ENCODE peak calls at places on chromosomes 12 and 14, in nine cellular contexts. Y is HCT116, K is adipocyte, U is MM.1S, G is astrocyte, E is colonic mucosa, S is SK-N-MC, L is SK-N-SH, F is Karpas-422. B is an unnamed sample. For H3K36me3, the result is how much of the 10 kb centered on the place peaks cover.

GRCh38 chr14:81416981-81417380 is 16.9 kb upstream of the STON2 start:
- DNase-seq in E (no peak), L (no peak), S (no peak), U (no peak), F (no peak), K (no peak), Y (no peak), G (no peak), B (no peak)

GRCh38 chr12:116262741-116263140 is 14.8 kb downstream of the MED13L start:
- DNase-seq in Y (no peak), S (no peak), G (no peak), F (no peak), L (no peak), U (no peak), K (no peak), E (no peak), B (no peak)

GRCh38 chr14:33229269-33229924 is 290.7 kb downstream of the NPAS3 start:
- DNase-seq in S (no peak), Y (no peak), K (peak), L (peak), U (no peak), F (no peak), E (no peak), G (peak), B (no peak)

GRCh38 chr12:11154400-11154925 is 16.5 kb upstream of the SMIM10L1 start:
- DNase-seq in U (no peak), F (no peak), K (no peak), S (no peak), L (no peak), E (no peak), Y (no peak), G (no peak), B (peak)

GRCh38 chr12:96571101-96571862 is 81.9 kb downstream of the CFAP54 start:
- DNase-seq in K (no peak), G (peak), F (no peak), S (no peak), U (peak), L (no peak), Y (no peak), E (no peak), B (no peak)

GRCh38 chr12:104600790-104601739 is 144.3 kb downstream of the CHST11 start:
- DNase-seq in F (no peak), K (peak), L (no peak), Y (no peak), S (no peak), U (no peak), E (no peak), G (no peak), B (no peak)

GRCh38 chr14:81157431-81157830 is 63.3 kb downstream of the GTF2A1 start:
- DNase-seq in K (no peak), L (no peak), G (peak), F (no peak), Y (no peak), U (no peak), S (no peak), E (no peak), B (no peak)

GRCh38 chr14:100416921-100417451 is 93.8 kb downstream of the SLC25A47 start:
- DNase-seq in S (no peak), L (no peak), G (peak), K (peak), E (no peak), F (no peak), U (no peak), Y (no peak), B (no peak)

GRCh38 chr14:93733231-93733630 is 55.1 kb downstream of the PRIMA1 start:
- DNase-seq in Y (no peak), F (peak), S (no peak), K (no peak), E (no peak), U (no peak), L (peak), G (no peak), B (no peak)

GRCh38 chr12:94570161-94570560 is 80.2 kb downstream of the TMCC3 start:
- DNase-seq in U (no peak), L (no peak), K (no peak), E (no peak), G (peak), Y (peak), S (no peak), F (no peak), B (no peak)

GRCh38 chr14:24428628-24429394 is 657 bp downstream of the CBLN3 start:
- DNase-seq in S (no peak), Y (no peak), U (no peak), G (no peak), L (no peak), E (no peak), F (no peak), K (no peak), B (no peak)

GRCh38 chr12:104590002-104590401 is 133.3 kb downstream of the CHST11 start:
- DNase-seq in K (no peak), F (no peak), U (no peak), S (no peak), E (no peak), L (no peak), G (no peak), Y (no peak), B (no peak)

DNA sequence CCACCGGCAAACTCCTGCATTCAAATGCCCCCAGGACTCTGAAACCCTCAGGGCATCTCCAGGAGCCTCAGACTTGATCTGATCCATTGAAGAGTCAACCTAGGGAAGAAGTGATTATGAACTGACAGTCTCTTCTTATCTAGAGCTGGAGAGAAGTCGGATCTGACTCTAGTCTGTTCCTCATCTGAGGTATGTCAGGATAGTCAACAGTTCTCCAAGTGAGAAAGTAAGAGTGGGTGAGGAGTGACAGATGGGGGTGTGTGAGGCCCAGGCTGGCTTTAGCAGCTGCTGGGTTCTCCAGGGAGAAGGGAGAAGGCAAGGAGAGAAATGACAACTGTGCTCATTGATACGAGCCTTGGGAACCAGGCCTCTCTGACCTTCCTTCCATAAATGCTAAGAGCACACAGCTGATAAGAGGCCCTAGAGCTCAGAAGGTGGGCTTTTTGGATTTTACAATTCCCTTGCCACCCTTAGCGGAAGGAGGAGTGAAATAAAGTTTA is 53.3 kb downstream of the IRAK3 start:
- DNase-seq in Y (no peak), S (no peak), K (no peak), L (no peak), G (no peak), U (no peak), F (no peak), E (no peak), B (no peak)
- H3K36me3 ChIP-seq in Y (under half), S (under half), K (under half), L (under half), G (under half), U (under half), F (under half), E (under half), B (under half)

DNA sequence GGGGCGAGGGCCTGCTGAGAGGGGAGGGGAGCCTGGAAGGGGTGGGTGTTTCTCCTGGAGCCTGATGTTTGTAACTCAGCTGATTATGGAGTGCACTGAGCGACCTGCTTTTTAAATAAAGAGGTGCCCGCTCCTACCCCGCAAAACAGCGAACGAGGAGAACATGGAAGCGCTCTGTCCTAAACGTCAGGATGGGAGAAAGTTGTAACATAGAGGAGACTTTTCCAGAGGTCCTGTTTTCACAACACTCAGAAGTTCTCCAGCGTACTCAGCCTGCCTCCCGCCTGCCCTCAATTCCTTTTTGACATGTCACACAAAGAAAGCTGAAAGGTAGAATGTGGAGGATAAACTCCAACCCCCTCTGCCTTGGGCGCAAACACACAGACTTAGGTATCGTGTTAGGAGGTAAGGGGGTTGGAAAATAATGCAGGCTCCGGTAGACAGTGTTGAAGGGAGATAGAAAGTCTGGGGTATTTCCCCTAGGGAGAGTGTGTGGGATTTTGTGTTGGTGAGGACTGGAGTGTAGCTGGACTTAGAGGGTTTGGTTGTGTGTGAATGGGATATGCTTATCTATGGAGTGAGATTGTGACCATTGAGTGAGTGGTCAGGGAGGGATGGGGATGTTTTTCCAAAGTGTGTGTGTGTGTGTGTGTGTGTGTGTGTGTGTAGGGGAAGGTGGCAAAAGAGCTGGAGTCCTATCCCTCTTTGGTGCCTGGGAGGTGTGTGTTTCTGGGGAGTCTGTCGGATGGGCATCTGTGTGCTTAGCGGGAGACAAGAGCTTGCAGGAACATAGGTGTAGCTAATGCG is 2.1 kb downstream of the NTF3 start:
- DNase-seq in S (no peak), F (no peak), Y (no peak), G (no peak), E (no peak), U (no peak), L (no peak), K (no peak), B (no peak)
- H3K4me3 ChIP-seq in S (no peak), F (no peak), Y (no peak), G (peak), E (no peak), U (no peak), L (no peak), K (peak), B (peak)

DNA sequence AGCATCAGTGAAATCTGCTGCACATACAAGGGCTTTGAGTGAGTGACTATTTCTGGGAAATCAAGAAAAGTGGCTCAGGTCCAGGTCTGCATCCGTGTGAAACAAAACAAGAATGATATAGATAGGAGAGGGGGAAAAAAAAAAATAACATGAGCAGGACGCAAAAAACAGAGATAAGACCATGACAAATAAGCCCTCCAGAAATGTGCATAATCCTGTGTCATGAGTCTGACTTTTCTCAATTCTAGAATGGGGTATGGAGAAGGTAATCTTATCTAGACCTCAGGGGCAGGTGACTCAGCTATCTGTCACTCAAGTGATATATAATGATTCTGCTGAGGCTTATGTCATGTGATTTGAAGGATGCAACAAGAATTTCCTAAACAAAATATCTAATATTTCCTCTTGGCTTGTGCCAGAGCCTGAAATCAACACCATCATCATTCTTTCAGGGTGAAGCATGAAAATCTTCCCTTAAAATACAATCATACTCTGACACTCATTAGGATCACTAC is 250.0 kb downstream of the PHLDA1 start:
- DNase-seq in E (no peak), K (no peak), U (no peak), L (no peak), Y (peak), S (no peak), F (no peak), G (peak), B (no peak)
- H3K9ac ChIP-seq in E (no peak), K (no peak), U (no peak), L (no peak), Y (peak), S (no peak), F (no peak), G (no peak), B (no peak)

DNA sequence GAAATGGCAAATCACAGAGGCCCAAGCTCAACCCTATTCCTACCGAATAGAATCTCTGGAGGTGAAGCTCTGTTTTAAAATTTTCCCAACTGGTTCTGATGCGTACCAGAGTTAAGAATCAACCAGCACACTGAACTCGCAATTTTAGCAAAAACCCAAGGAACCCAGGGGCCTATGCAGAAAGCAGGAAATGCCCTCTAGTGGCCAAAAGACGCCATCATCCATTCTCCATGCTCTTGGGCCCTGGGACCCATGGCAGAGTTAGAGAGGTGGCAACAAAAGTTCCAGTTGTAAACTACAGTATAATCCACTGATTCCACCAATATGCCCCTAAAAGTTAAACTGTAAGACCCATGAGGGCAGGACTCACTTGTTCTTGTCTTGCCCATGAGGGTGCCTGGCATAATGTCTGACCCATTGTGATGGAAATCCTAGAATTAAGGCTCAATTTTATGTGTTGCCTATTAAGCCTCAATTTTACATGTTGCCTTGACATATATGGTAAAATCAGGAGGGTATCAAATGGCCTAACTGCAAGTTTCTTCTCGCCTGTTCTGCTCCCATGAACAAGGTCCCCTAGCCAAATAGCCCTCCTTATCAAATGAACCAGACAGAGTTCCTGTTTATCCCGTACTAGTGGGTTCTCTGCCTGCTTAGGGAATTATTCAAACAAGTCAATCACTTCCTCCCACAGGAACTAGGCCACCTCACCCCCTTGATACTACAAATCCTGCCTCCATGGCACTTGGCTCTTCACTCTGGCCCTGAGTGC is 137.5 kb upstream of the CPM start:
- DNase-seq in E (peak), L (peak), S (peak), F (peak), K (peak), U (peak), G (peak), Y (peak), B (peak)
- H3K36me3 ChIP-seq in E (under half), L (under half), S (under half), F (under half), K (under half), U (under half), G (under half), Y (under half), B (under half)

GRCh38 chr14:56809262-56810215 is 740 bp downstream of the OTX2 start:
- DNase-seq in S (no peak), Y (no peak), G (no peak), L (no peak), E (no peak), U (no peak), F (no peak), K (no peak), B (no peak)
- H3K4me3 ChIP-seq in S (peak), Y (no peak), G (peak), L (no peak), E (no peak), U (no peak), F (no peak), K (no peak), B (peak)

GRCh38 chr14:37865719-37866549 is 270.5 kb downstream of the TTC6 start:
- DNase-seq in S (no peak), F (no peak), U (no peak), K (no peak), G (peak), Y (no peak), E (no peak), L (no peak), B (no peak)
- H3K9ac ChIP-seq in S (no peak), F (no peak), U (no peak), K (no peak), G (no peak), Y (no peak), E (no peak), L (no peak), B (no peak)

B was measured in NT2/D1.